ENCODE peak calls at places on chromosomes 13 and 19, in seven cellular contexts. S is dorsolateral prefrontal cortex; D is stimulated activated CD4-positive, alpha-beta T cell treated with anti-CD3 and anti-CD28 coated beads, Interleukin-4, amount 100 ng/mL, for 4 hours; T is GM20000; F is posterior cingulate gyrus; L is activated B cell treated with CpG ODN at 0.5 μM for 24 hours; A is stimulated activated CD8-positive, alpha-beta memory T cell treated with anti-CD3 and anti-CD28 coated beads, Interleukin-7, amount 100 ng/mL, for 1 hour. P is an unnamed sample.

GRCh38 chr13:77563110-77563509 is 27.6 kb downstream of the SCEL start:
- DNase-seq in D (no peak), L (no peak), T (no peak), F (no peak), S (no peak), A (no peak), P (no peak)

GRCh38 chr19:40690050-40690698 is at the start of gene NUMBL:
- DNase-seq in D (no peak), S (no peak), A (no peak), L (no peak), T (no peak), F (no peak), P (no peak)

GRCh38 chr19:37981785-37982475 is 74.9 kb downstream of the SIPA1L3 start:
- DNase-seq in A (no peak), F (no peak), T (no peak), D (no peak), S (no peak), L (no peak), P (no peak)

GRCh38 chr19:17266589-17266974 is 661 bp upstream of the BABAM1 start:
- DNase-seq in F (no peak), T (no peak), S (no peak), L (peak), D (no peak), A (no peak), P (no peak)

GRCh38 chr13:49240017-49240416 is 7.7 kb upstream of the CDADC1 start:
- DNase-seq in D (peak), T (peak), L (no peak), S (no peak), A (no peak), F (no peak), P (no peak)

GRCh38 chr13:109874921-109875454 is 88.6 kb upstream of the IRS2 start:
- DNase-seq in A (no peak), L (no peak), F (no peak), S (no peak), D (no peak), T (no peak), P (no peak)

GRCh38 chr19:54357381-54357780 is 7.3 kb downstream of the LAIR1 start:
- DNase-seq in A (no peak), T (no peak), D (no peak), L (no peak), F (no peak), S (no peak), P (no peak)

GRCh38 chr19:14089662-14090508 is 666 bp downstream of the SAMD1 start:
- DNase-seq in D (peak), S (peak), F (no peak), T (peak), L (peak), A (no peak), P (no peak)

GRCh38 chr19:42286349-42287016 is 15.4 kb upstream of the PRR19 start:
- DNase-seq in D (no peak), A (no peak), T (no peak), F (peak), S (no peak), L (no peak), P (no peak)

GRCh38 chr19:41310031-41310831 is at the start of gene CCDC97:
- DNase-seq in S (peak), D (peak), T (peak), F (peak), A (peak), L (peak), P (peak)

GRCh38 chr19:23098988-23099387 is 17.8 kb upstream of the ZNF730 start:
- DNase-seq in T (no peak), F (no peak), L (no peak), A (no peak), S (no peak), D (no peak), P (no peak)

GRCh38 chr19:20333508-20333907 is 166.5 kb downstream of the ZNF486 start:
- DNase-seq in A (no peak), T (no peak), D (no peak), F (no peak), L (no peak), S (no peak), P (no peak)

GRCh38 chr13:26213345-26213744 is 8.8 kb downstream of the RNF6 start:
- DNase-seq in D (no peak), T (no peak), L (no peak), A (no peak), F (no peak), S (no peak), P (no peak)

GRCh38 chr19:54725321-54725720 is 1.1 kb downstream of the KIR3DL3 start:
- DNase-seq in S (no peak), L (no peak), T (no peak), F (no peak), A (no peak), D (no peak), P (no peak)

GRCh38 chr19:49585023-49585422 is 3.9 kb downstream of the PRRG2 start:
- DNase-seq in L (no peak), D (no peak), A (no peak), S (no peak), F (no peak), T (no peak), P (no peak)

GRCh38 chr13:38755792-38756191 is 68.9 kb downstream of the FREM2 start:
- DNase-seq in F (no peak), S (no peak), A (no peak), L (no peak), T (no peak), D (no peak), P (no peak)

GRCh38 chr19:5298502-5298901 is 42.1 kb downstream of the PTPRS start:
- DNase-seq in F (no peak), T (no peak), S (no peak), D (no peak), A (no peak), L (no peak), P (no peak)

GRCh38 chr13:62209539-62209938 is 793.9 kb upstream of the PCDH20 start:
- DNase-seq in T (peak), L (no peak), D (no peak), S (no peak), F (no peak), A (no peak), P (no peak)

GRCh38 chr13:82993417-82993816 is 888.9 kb downstream of the SLITRK1 start:
- DNase-seq in T (no peak), A (no peak), S (no peak), L (no peak), D (no peak), F (no peak), P (no peak)

GRCh38 chr13:65605386-65605785 is 1624.8 kb downstream of the PCDH9 start:
- DNase-seq in T (no peak), L (no peak), S (no peak), D (no peak), F (no peak), A (no peak), P (no peak)

GRCh38 chr19:18599485-18599884 is 7.1 kb downstream of the CRLF1 start:
- DNase-seq in L (no peak), A (no peak), S (no peak), F (peak), T (peak), D (no peak), P (no peak)

GRCh38 chr13:30971575-30971974 is 39.1 kb downstream of the TEX26 start:
- DNase-seq in L (no peak), A (no peak), F (no peak), T (no peak), D (no peak), S (no peak), P (no peak)

GRCh38 chr19:45051929-45052579 is 13.2 kb downstream of the CLASRP start:
- DNase-seq in F (no peak), S (no peak), D (no peak), T (peak), L (peak), A (no peak), P (no peak)

GRCh38 chr19:38700350-38700932 is 43.8 kb downstream of the CAPN12 start:
- DNase-seq in A (no peak), L (no peak), F (no peak), T (no peak), D (no peak), S (no peak), P (no peak)

GRCh38 chr13:38630780-38631179 is 56.1 kb upstream of the FREM2 start:
- DNase-seq in L (no peak), D (no peak), T (no peak), S (no peak), A (no peak), F (no peak), P (no peak)

GRCh38 chr19:14301150-14301549 is 80.1 kb upstream of the ADGRE5 start:
- DNase-seq in S (no peak), T (no peak), L (no peak), A (no peak), F (no peak), D (no peak), P (no peak)

GRCh38 chr19:18349524-18350128 is 9.2 kb downstream of the PGPEP1 start:
- DNase-seq in S (peak), F (peak), L (peak), T (peak), A (no peak), D (no peak), P (no peak)

GRCh38 chr13:73034901-73035300 is 23.9 kb upstream of the KLF5 start:
- DNase-seq in A (no peak), T (no peak), D (no peak), L (no peak), S (no peak), F (no peak), P (no peak)

GRCh38 chr13:18959996-18960395 is 221.6 kb downstream of the TUBA3C start:
- DNase-seq in A (no peak), S (no peak), T (no peak), L (no peak), D (no peak), F (peak), P (no peak)

GRCh38 chr13:96958286-96958891 is 35.9 kb downstream of the OXGR1 start:
- DNase-seq in T (peak), L (no peak), S (no peak), A (no peak), D (no peak), F (no peak), P (no peak)

GRCh38 chr13:43003729-43004128 is 11.7 kb upstream of the EPSTI1 start:
- DNase-seq in A (no peak), F (no peak), D (no peak), S (no peak), L (no peak), T (no peak), P (no peak)

GRCh38 chr13:77896536-77896935 is 22.1 kb downstream of the EDNRB start:
- DNase-seq in A (no peak), T (no peak), D (no peak), F (no peak), L (no peak), S (no peak), P (no peak)

GRCh38 chr13:53200498-53201453 is 172.2 kb downstream of the OLFM4 start:
- DNase-seq in L (no peak), A (no peak), T (peak), S (no peak), F (peak), D (no peak), P (no peak)

GRCh38 chr19:46616631-46617322 is 8.1 kb downstream of the PTGIR start:
- DNase-seq in L (no peak), D (peak), A (no peak), T (no peak), F (peak), S (no peak), P (no peak)

P was measured in keratinocyte.